ENCODE peak calls at places on chromosomes 7 and 10, in five cellular contexts. K is tibial nerve, E is progenitor cell of endocrine pancreas, Q is left ventricle myocardium inferior, P is cardiac fibroblast. A is an unnamed sample.

GRCh38 chr7:131686833-131687232 is 130.4 kb upstream of the PODXL start:
- DNase-seq in Q (no peak), K (no peak), P (no peak), E (no peak), A (no peak)

GRCh38 chr7:111174476-111174875 is 83.5 kb downstream of the LRRN3 start:
- DNase-seq in Q (no peak), K (no peak), P (no peak), E (no peak), A (no peak)

GRCh38 chr10:130362308-130362761 is 226.1 kb downstream of the GLRX3 start:
- DNase-seq in Q (peak), K (no peak), P (no peak), E (no peak), A (peak)

GRCh38 chr10:72337039-72337629 is 17.6 kb downstream of the DNAJB12 start:
- DNase-seq in Q (peak), P (peak), E (peak), K (peak), A (peak)

GRCh38 chr7:142365410-142365842 is 107.6 kb upstream of the PRSS58 start:
- DNase-seq in Q (no peak), P (no peak), E (no peak), K (no peak), A (no peak)

GRCh38 chr7:77415474-77415821 is 701 bp downstream of the GSAP start:
- DNase-seq in P (no peak), E (no peak), K (no peak), Q (no peak), A (peak)

GRCh38 chr7:81816312-81816711 is 46.5 kb upstream of the HGF start:
- DNase-seq in P (no peak), E (no peak), Q (no peak), K (no peak), A (no peak)

GRCh38 chr10:108956149-108956548 is 967.2 kb downstream of the XPNPEP1 start:
- DNase-seq in P (no peak), Q (no peak), K (no peak), E (no peak), A (no peak)

GRCh38 chr10:7872041-7872442 is 53.7 kb downstream of the TAF3 start:
- DNase-seq in P (peak), K (no peak), Q (no peak), E (no peak), A (peak)

GRCh38 chr7:28298870-28299484 is 113.3 kb upstream of the CREB5 start:
- DNase-seq in E (no peak), P (peak), Q (no peak), K (no peak), A (peak)

DNA sequence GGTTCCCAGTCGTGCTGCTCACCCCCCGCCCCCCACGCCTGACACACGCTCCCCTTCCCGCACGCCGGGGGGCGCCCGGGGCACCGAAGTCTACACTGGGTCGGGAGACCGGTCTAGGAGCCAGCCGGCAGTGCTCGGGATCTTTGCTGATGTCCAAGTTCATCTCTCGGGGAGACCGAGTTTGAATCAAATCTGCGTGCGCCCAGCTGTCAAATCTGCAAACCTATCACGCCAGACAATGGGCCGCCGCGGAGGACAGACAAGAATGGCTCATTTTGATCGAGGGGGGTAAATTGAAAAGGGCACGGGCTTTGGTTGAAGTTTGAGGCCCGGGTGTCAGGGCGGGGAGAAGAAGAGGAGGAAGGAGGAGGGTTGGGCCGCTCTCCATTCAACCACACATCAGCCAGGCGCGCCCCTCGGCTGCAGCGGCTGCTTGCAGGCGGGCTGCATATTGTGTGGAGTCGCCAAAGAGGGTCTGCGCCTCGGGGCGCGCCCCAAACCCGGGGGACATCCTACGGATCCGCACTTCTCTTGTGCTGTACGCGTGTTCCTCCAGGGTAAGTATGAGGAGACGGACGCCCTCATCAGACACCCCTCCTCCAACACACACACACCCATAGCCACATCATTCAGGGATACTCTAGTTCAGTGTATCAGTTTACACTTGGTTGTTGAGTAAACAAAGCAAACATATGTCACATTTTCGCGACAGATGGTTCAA is 1.3 kb upstream of the GFRA1 start:
- DNase-seq in E (peak), K (no peak), P (no peak), Q (peak), A (peak)
- TF ChIP-seq CTCF in E (peak), K (no peak), P (no peak), Q (no peak), A (no peak)

DNA sequence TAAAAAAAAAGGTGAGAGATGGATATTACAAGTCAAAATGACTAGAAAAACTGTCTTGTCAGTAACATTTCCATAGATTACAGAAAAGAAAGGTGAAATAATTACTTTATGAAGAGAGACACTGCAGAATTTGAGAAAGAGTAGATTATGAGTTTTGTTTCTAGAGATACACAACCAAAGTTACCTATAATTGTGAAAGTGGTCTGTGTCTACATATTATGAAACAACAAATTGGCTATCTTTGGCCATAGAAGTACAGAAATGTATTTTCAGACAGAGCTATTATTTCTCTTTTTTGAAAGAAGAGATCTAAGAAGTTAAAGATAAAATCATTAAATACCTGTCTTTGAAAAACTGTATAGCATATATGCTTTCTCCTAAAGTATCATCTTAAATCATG is 30.1 kb downstream of the KCND2 start:
- DNase-seq in K (no peak), P (no peak), E (no peak), Q (no peak), A (no peak)
- TF ChIP-seq CTCF in K (no peak), P (no peak), E (no peak), Q (no peak), A (no peak)

GRCh38 chr10:122725006-122725405 is 25.4 kb upstream of the C10orf120 start:
- DNase-seq in P (no peak), Q (no peak), K (no peak), E (no peak), A (no peak)

GRCh38 chr10:122727426-122727825 is 27.8 kb upstream of the C10orf120 start:
- DNase-seq in P (no peak), K (no peak), E (no peak), Q (no peak), A (peak)

GRCh38 chr10:122721111-122721510 is 21.5 kb upstream of the C10orf120 start:
- DNase-seq in Q (no peak), P (no peak), K (no peak), E (no peak), A (no peak)

GRCh38 chr10:122730238-122730637 is 30.6 kb upstream of the C10orf120 start:
- DNase-seq in E (no peak), K (no peak), Q (no peak), P (no peak), A (no peak)

DNA sequence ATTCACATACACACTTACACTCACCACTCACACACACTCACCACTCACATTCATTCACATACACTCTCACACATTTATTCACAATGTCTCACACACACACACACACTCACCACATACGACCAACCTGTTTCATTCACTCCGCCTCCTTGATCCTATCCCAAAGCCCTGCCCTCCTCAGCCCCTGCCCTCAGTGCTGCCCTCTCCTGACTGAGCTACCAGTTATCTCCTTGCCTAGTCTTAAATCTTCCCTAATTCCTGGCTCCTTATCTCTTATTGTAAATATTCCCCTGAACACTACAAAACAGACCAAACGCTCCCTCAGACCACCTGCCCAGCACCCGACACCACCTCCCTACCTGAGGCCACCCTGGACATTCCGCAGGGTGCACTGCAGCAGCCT is 26.1 kb upstream of the C10orf120 start:
- DNase-seq in E (no peak), K (no peak), Q (no peak), P (no peak), A (no peak)
- TF ChIP-seq CTCF in E (no peak), K (no peak), Q (no peak), P (no peak), A (no peak)

GRCh38 chr7:95342642-95343252 is 18.4 kb upstream of the PON1 start:
- DNase-seq in Q (no peak), K (no peak), P (no peak), E (no peak), A (no peak)
- TF ChIP-seq CTCF in Q (no peak), K (no peak), P (no peak), E (peak), A (no peak)

GRCh38 chr10:17249820-17250219 is 21.8 kb downstream of the VIM start:
- DNase-seq in E (no peak), Q (no peak), P (peak), K (no peak), A (no peak)

GRCh38 chr10:17247210-17247609 is 19.2 kb downstream of the VIM start:
- DNase-seq in K (no peak), P (no peak), E (no peak), Q (no peak), A (no peak)

GRCh38 chr10:17248964-17249363 is 20.9 kb downstream of the VIM start:
- DNase-seq in Q (no peak), P (no peak), E (no peak), K (no peak), A (no peak)

GRCh38 chr10:17255512-17255911 is 27.5 kb downstream of the VIM start:
- DNase-seq in K (no peak), E (no peak), Q (no peak), P (no peak), A (no peak)

DNA sequence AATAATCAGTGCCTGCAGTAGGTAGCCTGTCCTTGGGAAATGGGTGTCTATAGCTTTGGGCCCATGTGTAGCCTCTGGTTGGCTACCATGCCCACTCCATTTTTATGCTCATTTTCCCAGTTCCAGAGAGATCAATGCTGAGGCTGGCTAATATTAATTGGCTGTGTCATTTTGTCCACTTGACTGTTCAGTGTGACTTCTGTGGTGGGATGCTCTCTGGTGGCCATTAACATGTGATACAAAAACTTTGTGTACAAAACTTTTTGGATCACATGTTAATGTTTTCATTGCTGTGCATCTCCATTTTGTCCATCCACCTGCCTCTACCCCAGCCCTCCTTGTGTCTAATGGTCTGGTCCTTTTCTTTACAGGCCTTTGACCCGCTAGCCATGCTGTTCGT is 22.7 kb downstream of the VIM start:
- DNase-seq in P (peak), E (no peak), Q (no peak), K (no peak), A (no peak)
- TF ChIP-seq CTCF in P (no peak), E (no peak), Q (peak), K (no peak), A (no peak)

A was measured in hepatocyte.